ENCODE peak calls at places on chromosomes 3 and 15, in five cellular contexts. One of them, this sample, is unnamed.

GRCh38 chr3:150407818-150408231 is 273 bp upstream of the TSC22D2 start:
- DNase-seq in SIG-M5: no peak
- DNase-seq in hippocampal formation: no peak
- DNase-seq in AG08395: no peak
- DNase-seq in aorta: peak
- DNase-seq in this sample: no peak

GRCh38 chr3:42819351-42819965 is 10.2 kb downstream of the ACKR2 start:
- DNase-seq in AG08395: no peak
- DNase-seq in aorta: no peak
- DNase-seq in SIG-M5: no peak
- DNase-seq in hippocampal formation: no peak
- DNase-seq in this sample: no peak

GRCh38 chr15:42726114-42726513 is 10.8 kb downstream of the CDAN1 start:
- DNase-seq in hippocampal formation: no peak
- DNase-seq in aorta: no peak
- DNase-seq in SIG-M5: no peak
- DNase-seq in AG08395: no peak
- DNase-seq in this sample: no peak

GRCh38 chr3:169179193-169180122 is 484.1 kb downstream of the MECOM start:
- DNase-seq in hippocampal formation: no peak
- DNase-seq in AG08395: no peak
- DNase-seq in aorta: no peak
- DNase-seq in SIG-M5: no peak
- DNase-seq in this sample: no peak

GRCh38 chr3:146594843-146595482 is 10.2 kb downstream of the PLSCR5 start:
- DNase-seq in aorta: peak
- DNase-seq in SIG-M5: no peak
- DNase-seq in hippocampal formation: no peak
- DNase-seq in AG08395: no peak
- DNase-seq in this sample: no peak

GRCh38 chr15:60972301-60972700 is 256.8 kb downstream of the RORA start:
- DNase-seq in hippocampal formation: no peak
- DNase-seq in SIG-M5: no peak
- DNase-seq in aorta: no peak
- DNase-seq in AG08395: peak
- DNase-seq in this sample: no peak

GRCh38 chr3:38655708-38656300 is 6.3 kb upstream of the SCN5A start:
- DNase-seq in SIG-M5: no peak
- DNase-seq in AG08395: no peak
- DNase-seq in aorta: no peak
- DNase-seq in hippocampal formation: no peak
- DNase-seq in this sample: no peak

GRCh38 chr15:33994005-33994615 is 25.8 kb downstream of the CHRM5 start:
- DNase-seq in AG08395: no peak
- DNase-seq in aorta: no peak
- DNase-seq in SIG-M5: no peak
- DNase-seq in hippocampal formation: no peak
- DNase-seq in this sample: no peak

GRCh38 chr3:42790714-42791229 is 13.5 kb downstream of the HIGD1A start:
- DNase-seq in SIG-M5: no peak
- DNase-seq in aorta: no peak
- DNase-seq in hippocampal formation: no peak
- DNase-seq in AG08395: no peak
- DNase-seq in this sample: no peak

GRCh38 chr3:58217209-58217811 is 6.5 kb upstream of the DNASE1L3 start:
- DNase-seq in SIG-M5: no peak
- DNase-seq in aorta: peak
- DNase-seq in hippocampal formation: peak
- DNase-seq in AG08395: peak
- DNase-seq in this sample: no peak

GRCh38 chr3:117736851-117737250 is 1027.3 kb downstream of the TUSC7 start:
- DNase-seq in SIG-M5: no peak
- DNase-seq in hippocampal formation: no peak
- DNase-seq in aorta: no peak
- DNase-seq in AG08395: no peak
- DNase-seq in this sample: no peak

GRCh38 chr3:119660474-119661150 is at the start of gene POPDC2:
- DNase-seq in AG08395: peak
- DNase-seq in hippocampal formation: no peak
- DNase-seq in SIG-M5: no peak
- DNase-seq in aorta: peak
- DNase-seq in this sample: no peak

GRCh38 chr3:14301558-14301957 is 100.8 kb upstream of the SLC6A6 start:
- DNase-seq in SIG-M5: no peak
- DNase-seq in AG08395: peak
- DNase-seq in aorta: no peak
- DNase-seq in hippocampal formation: no peak
- DNase-seq in this sample: no peak

GRCh38 chr3:117439812-117440211 is 730.2 kb downstream of the TUSC7 start:
- DNase-seq in hippocampal formation: peak
- DNase-seq in SIG-M5: no peak
- DNase-seq in aorta: no peak
- DNase-seq in AG08395: peak
- DNase-seq in this sample: no peak

GRCh38 chr15:35256555-35256954 is 171.5 kb upstream of the NANOGP8 start:
- DNase-seq in aorta: no peak
- DNase-seq in AG08395: no peak
- DNase-seq in SIG-M5: no peak
- DNase-seq in hippocampal formation: no peak
- DNase-seq in this sample: no peak

GRCh38 chr15:34147371-34148140 is 45.7 kb downstream of the PGBD4 start:
- DNase-seq in AG08395: no peak
- DNase-seq in hippocampal formation: no peak
- DNase-seq in SIG-M5: no peak
- DNase-seq in aorta: no peak
- DNase-seq in this sample: no peak

GRCh38 chr15:27864076-27864475 is 235.0 kb downstream of the OCA2 start:
- DNase-seq in hippocampal formation: no peak
- DNase-seq in AG08395: no peak
- DNase-seq in SIG-M5: no peak
- DNase-seq in aorta: no peak
- DNase-seq in this sample: no peak